ENCODE peak calls at places on chromosomes 12 and 14, in five cellular contexts. N, X, Y, U and R are unnamed samples.

GRCh38 chr12:113154351-113154973 is 4.9 kb downstream of the CFAP73 start:
- DNase-seq in N (no peak), X (peak; percentile 30), Y (peak; percentile 75), U (peak; percentile 28), R (no peak)

GRCh38 chr14:100305446-100306255 is 593 bp downstream of the SLC25A29 start:
- DNase-seq in N (no peak), X (no peak), Y (no peak), U (no peak), R (no peak)

GRCh38 chr12:34397591-34398365 is 375.5 kb downstream of the ALG10 start:
- DNase-seq in N (no peak), X (no peak), Y (no peak), U (no peak), R (no peak)

GRCh38 chr14:54579606-54580005 is 12.7 kb downstream of the SAMD4A start:
- DNase-seq in N (peak; percentile 66), X (peak; percentile 78), Y (no peak), U (peak; percentile 66), R (no peak)

GRCh38 chr12:106096376-106096775 is 42.4 kb downstream of the NUAK1 start:
- DNase-seq in N (no peak), X (peak; percentile 71), Y (no peak), U (no peak), R (no peak)

GRCh38 chr12:121626853-121627623 is 708 bp downstream of the ORAI1 start:
- DNase-seq in N (peak; percentile 62), X (peak; percentile 72), Y (peak; percentile 79), U (peak; percentile 68), R (peak; percentile 59)

GRCh38 chr12:92554316-92554905 is 148.4 kb upstream of the PLEKHG7 start:
- DNase-seq in N (no peak), X (no peak), Y (no peak), U (no peak), R (no peak)

GRCh38 chr14:74511966-74512365 is 18.4 kb downstream of the ISCA2 start:
- DNase-seq in N (no peak), X (no peak), Y (no peak), U (no peak), R (no peak)

GRCh38 chr14:21910260-21910659 is 236.6 kb upstream of the OR4E1 start:
- DNase-seq in N (no peak), X (no peak), Y (no peak), U (no peak), R (no peak)

GRCh38 chr14:79337761-79338160 is 873.5 kb downstream of the DIO2 start:
- DNase-seq in N (no peak), X (no peak), Y (no peak), U (no peak), R (no peak)

GRCh38 chr12:65524666-65525065 is 246.2 kb downstream of the MSRB3 start:
- DNase-seq in N (no peak), X (peak; percentile 91), Y (no peak), U (peak; percentile 63), R (no peak)

GRCh38 chr12:19880724-19881123 is 441.4 kb downstream of the AEBP2 start:
- DNase-seq in N (no peak), X (peak; percentile 29), Y (no peak), U (no peak), R (no peak)

GRCh38 chr14:105602243-105602750 is 75.9 kb downstream of the TMEM121 start:
- DNase-seq in N (no peak), X (no peak), Y (no peak), U (no peak), R (no peak)

GRCh38 chr12:69952890-69953289 is 127.9 kb downstream of the MYRFL start:
- DNase-seq in N (no peak), X (no peak), Y (no peak), U (no peak), R (no peak)

GRCh38 chr14:67442139-67442906 is 30.4 kb upstream of the PLEK2 start:
- DNase-seq in N (no peak), X (no peak), Y (no peak), U (no peak), R (no peak)

GRCh38 chr14:30499358-30499757 is 59.6 kb upstream of the G2E3 start:
- DNase-seq in N (no peak), X (no peak), Y (no peak), U (no peak), R (no peak)

GRCh38 chr12:78208106-78208505 is 377.4 kb downstream of the NAV3 start:
- DNase-seq in N (no peak), X (no peak), Y (no peak), U (no peak), R (no peak)

GRCh38 chr12:9910716-9911421 is 21.3 kb downstream of the CLEC2A start:
- DNase-seq in N (no peak), X (peak; percentile 36), Y (no peak), U (no peak), R (no peak)

GRCh38 chr14:100619382-100620305 is 32.4 kb upstream of the BEGAIN start:
- DNase-seq in N (no peak), X (no peak), Y (no peak), U (no peak), R (no peak)

GRCh38 chr12:24695657-24696329 is 253.1 kb downstream of the BCAT1 start:
- DNase-seq in N (no peak), X (no peak), Y (no peak), U (no peak), R (no peak)

GRCh38 chr14:54568821-54569591 is 2.1 kb downstream of the SAMD4A start:
- DNase-seq in N (no peak), X (peak; percentile 57), Y (peak; percentile 85), U (peak; percentile 39), R (no peak)

GRCh38 chr14:36105401-36105800 is 71.1 kb downstream of the PTCSC3 start:
- DNase-seq in N (no peak), X (no peak), Y (peak; percentile 20), U (no peak), R (no peak)

GRCh38 chr14:75188520-75189267 is 12.3 kb upstream of the TMED10 start:
- DNase-seq in N (peak; percentile 41), X (no peak), Y (no peak), U (no peak), R (peak; percentile 71)

GRCh38 chr14:103738706-103739451 is 23.3 kb downstream of the ZFYVE21 start:
- DNase-seq in N (no peak), X (no peak), Y (no peak), U (no peak), R (no peak)

GRCh38 chr12:79512068-79512467 is 178.7 kb downstream of the PAWR start:
- DNase-seq in N (no peak), X (no peak), Y (no peak), U (no peak), R (no peak)

GRCh38 chr14:68518910-68519686 is 273.8 kb downstream of the ZFP36L1 start:
- DNase-seq in N (no peak), X (peak; percentile 35), Y (no peak), U (peak; percentile 86), R (no peak)

GRCh38 chr12:6775185-6775770 is 3.0 kb downstream of the LAG3 start:
- DNase-seq in N (no peak), X (no peak), Y (no peak), U (no peak), R (no peak)

GRCh38 chr12:6778212-6778570 is 5.9 kb downstream of the LAG3 start:
- DNase-seq in N (no peak), X (peak; percentile 62), Y (no peak), U (peak; percentile 57), R (no peak)

GRCh38 chr12:6778571-6779550 is 6.5 kb downstream of the LAG3 start:
- DNase-seq in N (peak; percentile 96), X (peak; percentile 95), Y (peak; percentile 97), U (peak; percentile 96), R (peak; percentile 57)

GRCh38 chr12:6775775-6776174 is 3.5 kb downstream of the LAG3 start:
- DNase-seq in N (no peak), X (no peak), Y (no peak), U (no peak), R (no peak)

GRCh38 chr12:6777386-6777785 is 5.1 kb downstream of the LAG3 start:
- DNase-seq in N (no peak), X (no peak), Y (no peak), U (no peak), R (no peak)
- H3K4me3 ChIP-seq in N (no peak overlapping the region), X (no peak overlapping the region), Y (no peak overlapping the region), U (no peak overlapping the region), R (no peak overlapping the region)

DNA sequence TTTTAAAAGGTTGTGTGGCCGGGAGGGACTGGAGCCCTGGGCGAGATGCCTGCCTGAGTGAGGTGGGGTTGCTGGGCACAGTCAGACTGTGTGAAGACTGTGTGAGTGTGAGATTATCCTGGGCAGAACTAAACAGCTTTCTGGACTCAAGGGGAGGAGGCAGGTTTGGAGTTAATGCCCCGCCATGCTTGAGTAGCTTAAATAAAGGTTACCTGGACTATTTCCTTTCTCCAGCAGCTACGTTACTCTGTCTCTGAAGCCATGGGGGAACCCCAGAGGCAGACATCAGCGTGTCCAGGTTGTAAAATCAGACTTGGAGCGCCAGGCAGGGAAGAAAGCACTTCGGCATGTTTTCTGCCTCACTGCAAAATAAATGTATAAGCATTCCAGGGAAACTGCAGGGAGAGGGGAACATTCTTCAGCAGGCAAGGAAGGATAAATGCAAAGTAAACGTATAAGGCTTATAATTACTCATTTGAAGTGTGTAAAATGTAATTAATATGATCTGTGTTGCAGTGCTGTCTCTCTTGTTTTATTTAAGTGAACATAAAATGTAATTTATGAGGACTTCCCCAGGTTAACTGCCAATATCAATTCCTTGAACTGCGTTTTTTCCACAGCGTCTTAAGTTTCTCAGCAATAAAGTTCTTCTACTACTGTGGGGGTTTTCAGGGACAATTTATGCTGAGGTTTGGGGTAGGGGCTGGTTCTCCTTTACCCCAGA is 129.7 kb downstream of the CHST11 start:
- DNase-seq in N (no peak), X (no peak), Y (no peak), U (no peak), R (no peak)
- H3K4me3 ChIP-seq in N (no peak overlapping the region), X (no peak overlapping the region), Y (no peak overlapping the region), U (no peak overlapping the region), R (no peak overlapping the region)

DNA sequence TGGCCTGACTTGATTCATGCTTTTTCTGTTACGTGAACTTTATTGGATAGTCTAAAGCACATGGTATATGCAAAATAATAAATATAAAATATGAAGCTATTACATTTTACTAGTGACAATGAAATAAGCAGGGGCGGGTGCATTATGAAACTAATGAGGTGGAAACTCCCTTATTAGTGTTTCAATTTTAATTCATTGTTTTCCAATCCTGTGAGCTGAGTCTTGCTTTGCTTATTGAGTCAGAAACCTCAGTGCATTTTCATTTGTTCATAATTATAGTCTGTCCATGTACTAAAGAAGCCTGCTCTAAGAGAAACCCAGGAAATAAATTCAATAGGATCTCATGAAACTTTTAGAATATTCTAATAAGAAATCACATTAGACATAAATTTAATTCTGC is 78.5 kb downstream of the CNTN1 start:
- DNase-seq in N (no peak), X (no peak), Y (no peak), U (no peak), R (no peak)
- H3K4me3 ChIP-seq in N (no peak overlapping the region), X (no peak overlapping the region), Y (no peak overlapping the region), U (no peak overlapping the region), R (no peak overlapping the region)

DNA sequence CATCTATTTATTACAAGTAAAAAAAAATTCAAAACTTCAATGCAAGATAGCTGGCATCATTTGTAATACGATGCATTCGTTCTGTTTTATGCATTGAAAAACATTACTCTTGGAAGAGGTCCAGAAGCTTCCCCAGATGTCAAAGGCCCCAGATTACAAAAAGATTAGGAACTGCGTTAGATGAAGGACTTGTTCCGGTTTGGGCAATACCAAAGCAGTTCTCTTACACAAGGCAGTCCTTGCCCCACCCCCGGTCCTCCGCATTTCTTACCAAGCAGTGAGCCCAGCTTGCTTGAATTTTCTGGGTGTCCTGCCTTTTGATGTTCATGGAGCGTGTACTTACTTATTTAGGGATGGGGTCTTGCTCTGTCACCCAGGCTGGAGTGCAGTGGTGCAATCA is 4.8 kb upstream of the HVCN1 start:
- DNase-seq in N (no peak), X (peak; percentile 61), Y (no peak), U (peak; percentile 41), R (no peak)
- H3K4me3 ChIP-seq in N (no peak overlapping the region), X (no peak overlapping the region), Y (no peak overlapping the region), U (no peak overlapping the region), R (no peak overlapping the region)